ENCODE peak calls at places on chromosomes 11 and 22, in four cellular contexts. S is IMR-90, N is GM12878, O is K562. L is an unnamed sample.
A peak's percentile ranks its signal among the peaks of the same experiment; 100 is the strongest.

GRCh38 chr11:114291847-114292680 is 4.1 kb upstream of the NNMT start:
- DNase-seq in N (no peak), S (peak; percentile 85), O (no peak), L (peak; percentile 94)

GRCh38 chr11:122048401-122048800 is 67.6 kb downstream of the BLID start:
- DNase-seq in N (no peak), O (no peak), S (peak; percentile 64), L (peak; percentile 34)

GRCh38 chr22:19784396-19785175 is 24.0 kb downstream of the TBX1 start:
- DNase-seq in S (no peak), N (no peak), O (no peak), L (no peak)

GRCh38 chr11:2275334-2276279 is 5.2 kb upstream of the ASCL2 start:
- DNase-seq in S (no peak), N (no peak), O (no peak), L (no peak)

GRCh38 chr11:126817096-126817495 is 183.5 kb downstream of the KIRREL3 start:
- DNase-seq in N (no peak), O (no peak), S (peak; percentile 84), L (peak; percentile 4)

GRCh38 chr11:126155402-126156187 is 55.9 kb downstream of the RPUSD4 start:
- DNase-seq in O (no peak), N (no peak), S (no peak), L (no peak)

GRCh38 chr11:76856111-76856510 is 4.6 kb upstream of the ACER3 start:
- DNase-seq in O (no peak), N (no peak), S (no peak), L (no peak)

GRCh38 chr11:16603245-16603644 is 135.2 kb upstream of the C11orf58 start:
- DNase-seq in N (no peak), S (no peak), O (peak; percentile 72), L (no peak)

GRCh38 chr22:23263651-23264555 is 83.6 kb downstream of the BCR start:
- DNase-seq in S (no peak), N (no peak), O (no peak), L (no peak)

GRCh38 chr11:17408026-17408425 is 19.6 kb upstream of the KCNJ11 start:
- DNase-seq in S (no peak), O (no peak), N (no peak), L (no peak)

GRCh38 chr22:20569059-20570058 is 61.9 kb downstream of the MED15 start:
- DNase-seq in O (no peak), N (peak; percentile 33), S (peak; percentile 99), L (no peak)

GRCh38 chr11:69831985-69832384 is 12.8 kb upstream of the FGF3 start:
- DNase-seq in O (no peak), S (no peak), N (no peak), L (no peak)

GRCh38 chr11:102553835-102554282 is 23.3 kb upstream of the MMP7 start:
- DNase-seq in S (no peak), N (peak; percentile 78), O (no peak), L (no peak)

GRCh38 chr11:3206128-3206921 is 12.3 kb downstream of the MRGPRG start:
- DNase-seq in N (no peak), S (no peak), O (no peak), L (no peak)

GRCh38 chr11:117273550-117274289 is 17.4 kb upstream of the BACE1-AS start:
- DNase-seq in S (peak; percentile 92), O (no peak), N (no peak), L (no peak)

GRCh38 chr11:124799384-124800225 is 601 bp downstream of the MSANTD2 start:
- DNase-seq in N (no peak), O (peak; percentile 39), S (peak; percentile 18), L (peak; percentile 56)

GRCh38 chr22:50260434-50260800 is 1.1 kb downstream of the MAPK12 start:
- DNase-seq in O (no peak), S (no peak), N (no peak), L (no peak)

GRCh38 chr11:2277933-2278523 is 7.6 kb upstream of the ASCL2 start:
- DNase-seq in O (no peak), S (no peak), N (no peak), L (no peak)

GRCh38 chr11:11580831-11581492 is 40.8 kb downstream of the GALNT18 start:
- DNase-seq in S (no peak), O (no peak), N (no peak), L (no peak)

GRCh38 chr11:28228196-28228595 is 120.0 kb downstream of the METTL15 start:
- DNase-seq in N (no peak), S (peak; percentile 68), O (no peak), L (peak; percentile 56)

GRCh38 chr22:25898707-25899365 is 156.8 kb downstream of the MYO18B start:
- DNase-seq in S (no peak), N (no peak), O (peak; percentile 19), L (no peak)

GRCh38 chr11:32173435-32173834 is 82.6 kb downstream of the RCN1 start:
- DNase-seq in O (peak; percentile 35), S (peak; percentile 68), N (no peak), L (peak; percentile 55)

GRCh38 chr11:72493426-72494108 is 59.2 kb upstream of the CLPB start:
- DNase-seq in N (no peak), S (no peak), O (peak; percentile 83), L (no peak)

GRCh38 chr11:130782361-130783221 is 133.7 kb downstream of the SNX19 start:
- DNase-seq in N (no peak), S (peak; percentile 52), O (no peak), L (peak; percentile 66)

GRCh38 chr22:50070366-50070765 is 12.3 kb upstream of the TTLL8 start:
- DNase-seq in O (no peak), S (no peak), N (no peak), L (no peak)

GRCh38 chr11:47225552-47226137 is 10.9 kb downstream of the DDB2 start:
- DNase-seq in N (peak; percentile 48), O (no peak), S (peak; percentile 64), L (no peak)

GRCh38 chr22:35115515-35115914 is 49.6 kb downstream of the ISX start:
- DNase-seq in S (no peak), N (no peak), O (no peak), L (no peak)

GRCh38 chr11:71447791-71448256 is 369 bp downstream of the DHCR7 start:
- DNase-seq in N (no peak), S (no peak), O (peak; percentile 39), L (peak; percentile 28)

GRCh38 chr11:131195801-131196517 is 174.5 kb upstream of the NTM start:
- DNase-seq in O (no peak), N (no peak), S (peak; percentile 25), L (no peak)

GRCh38 chr11:72947229-72947628 is 133.0 kb downstream of the ATG16L2 start:
- DNase-seq in O (no peak), N (no peak), S (peak; percentile 63), L (no peak)

GRCh38 chr22:21766933-21767462 is 31.4 kb upstream of the YPEL1 start:
- DNase-seq in N (no peak), S (no peak), O (peak; percentile 31), L (no peak)

GRCh38 chr11:24759742-24760141 is 262.9 kb downstream of the LUZP2 start:
- DNase-seq in S (no peak), O (no peak), N (no peak), L (no peak)

GRCh38 chr11:90476442-90477007 is 253.7 kb upstream of the CHORDC1 start:
- DNase-seq in S (peak; percentile 0), O (peak; percentile 15), N (peak; percentile 8), L (peak; percentile 56)

GRCh38 chr11:71309181-71309580 is 56.8 kb upstream of the SHANK2 start:
- DNase-seq in O (no peak), S (no peak), N (no peak), L (no peak)

GRCh38 chr11:102592634-102593581 is 32.2 kb downstream of the MMP20 start:
- DNase-seq in N (no peak), S (peak; percentile 20), O (peak; percentile 27), L (peak; percentile 46)

DNA sequence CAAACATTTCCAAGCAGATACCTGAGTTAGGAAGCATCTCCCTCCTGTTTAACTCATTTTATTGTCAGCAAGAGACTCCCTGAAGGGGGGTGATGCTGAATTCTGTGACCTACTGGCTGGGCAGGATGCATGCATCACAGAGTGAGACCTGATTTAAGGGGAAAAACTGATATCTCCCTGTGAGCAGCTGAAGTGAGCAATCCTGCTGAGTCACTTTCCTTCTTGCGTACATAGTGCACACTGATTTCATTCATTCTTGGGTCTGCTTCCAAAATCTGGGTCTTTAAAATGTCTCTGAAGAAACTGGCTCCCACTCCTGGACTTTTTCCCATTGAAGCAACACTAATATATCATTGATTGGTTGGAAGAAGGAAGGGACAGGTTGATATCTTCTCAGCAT is 23.3 kb downstream of the P4HA3 start:
- DNase-seq in S (peak; percentile 99), N (no peak), O (peak; percentile 29), L (peak; percentile 90)
- TF ChIP-seq FOS in S (peak; percentile 96), N (no peak), O (no peak), L (peak; percentile 97)

GRCh38 chr11:97833412-97833811 is 1187.3 kb upstream of the CNTN5 start:
- DNase-seq in O (no peak), N (no peak), S (no peak), L (no peak)
- H3K27ac ChIP-seq in O (no peak overlapping the region), N (no peak overlapping the region), S (no peak overlapping the region), L (no peak overlapping the region)

DNA sequence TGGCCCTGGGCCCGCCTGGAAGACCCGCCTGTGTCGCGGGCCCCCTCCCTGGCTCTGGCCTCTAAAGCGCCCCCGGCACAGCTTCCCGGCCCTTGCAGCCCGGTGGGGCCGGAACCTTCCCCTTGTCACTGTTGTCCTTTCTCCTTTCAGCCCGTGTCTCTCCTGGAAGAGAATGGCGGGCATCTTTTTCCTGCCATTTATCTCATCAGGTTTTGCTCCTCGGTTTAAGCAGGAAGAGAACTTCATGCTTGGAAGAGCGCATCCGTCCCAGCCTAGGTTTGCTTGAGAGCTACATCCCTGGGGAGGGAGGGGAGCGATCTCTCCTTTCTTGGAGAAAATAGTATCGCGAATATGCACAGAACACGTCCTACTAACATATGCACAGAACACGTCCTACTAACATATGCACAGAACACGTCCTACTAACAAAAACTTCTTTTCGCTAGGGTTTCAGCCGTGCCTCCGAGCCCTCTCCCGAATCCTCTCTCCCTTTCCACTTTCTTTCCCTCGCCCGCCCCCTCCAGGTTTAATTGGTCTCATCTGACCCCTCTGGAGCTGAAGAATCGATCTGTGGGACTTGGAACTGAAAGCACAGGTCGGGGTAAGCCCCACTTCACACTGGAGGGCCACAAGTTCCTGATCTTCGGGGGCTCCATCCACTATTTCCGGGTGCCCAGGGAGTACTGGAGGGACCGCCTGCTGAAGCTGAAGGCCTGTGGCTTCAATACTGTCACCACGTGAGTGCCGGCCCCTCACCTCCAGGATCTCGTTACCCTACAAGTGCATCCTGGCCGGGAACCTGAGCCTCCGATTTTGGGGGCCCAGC is 1.2 kb downstream of the GLB1L3 start:
- DNase-seq in O (no peak), S (no peak), N (no peak), L (no peak)
- TF ChIP-seq CTCF in O (no peak), S (no peak), N (no peak), L (no peak)

DNA sequence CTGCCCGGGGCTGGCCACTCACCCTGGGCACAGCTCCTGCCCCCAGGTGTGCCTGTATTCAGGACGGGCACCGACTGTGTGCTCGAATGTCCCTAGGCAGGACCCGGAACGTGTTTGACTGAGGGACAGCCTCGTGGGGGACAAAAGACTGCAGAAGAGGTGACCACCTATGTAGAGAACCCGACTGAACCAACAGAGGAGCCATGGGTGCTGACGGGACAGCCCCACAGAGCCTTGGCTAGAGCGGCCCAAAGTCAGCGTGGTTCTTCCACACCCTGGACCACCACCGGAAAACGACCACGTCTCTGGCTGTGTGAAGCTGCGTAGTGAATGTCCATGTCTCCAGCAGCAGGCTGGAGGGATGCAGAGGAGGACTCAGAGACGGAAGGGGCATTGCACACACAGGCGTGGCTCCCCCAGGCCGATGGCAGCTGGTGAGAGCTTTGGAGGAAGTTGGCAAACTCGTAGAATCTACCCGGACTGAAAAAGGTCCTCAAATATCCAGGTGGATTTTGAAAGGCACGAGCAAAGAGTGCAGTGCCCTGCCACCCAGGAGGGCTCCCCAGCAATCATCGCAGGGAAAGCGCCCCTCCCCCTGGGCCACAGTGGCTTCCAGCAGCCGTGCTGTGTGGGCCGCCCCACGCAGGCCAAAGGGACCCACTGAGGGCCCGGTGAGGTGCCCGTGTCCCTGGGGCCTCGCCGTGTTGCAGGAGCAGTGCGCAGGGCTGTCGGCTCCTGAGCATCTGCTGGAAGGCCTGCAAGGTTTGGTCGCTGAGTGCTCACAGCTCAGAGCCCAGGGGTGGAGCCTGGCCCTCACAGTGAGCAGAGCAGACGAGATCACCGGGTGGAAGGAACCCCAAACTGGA is 17.5 kb upstream of the MUC5B start:
- DNase-seq in S (no peak), O (no peak), N (no peak), L (no peak)
- TF ChIP-seq FOS in S (no peak), O (no peak), N (no peak), L (no peak)

L was measured in endothelial cell of umbilical vein.